ENCODE peak calls at places on chromosome 2, in six cellular contexts. E is AG04450, Z is WTC11, N is choroid plexus epithelial cell, F is brain microvascular endothelial cell, S is endothelial cell. D is an unnamed sample.

GRCh38 chr2:112750560-112750843 is 13.9 kb downstream of the CKAP2L start:
- DNase-seq in E (no peak), Z (no peak), N (peak; percentile 43), F (peak; percentile 43), S (no peak), D (no peak)

GRCh38 chr2:234989183-234989701 is 37.4 kb downstream of the SH3BP4 start:
- DNase-seq in E (no peak), Z (no peak), N (no peak), F (no peak), S (no peak), D (no peak)

GRCh38 chr2:205680067-205680466 is 2.2 kb upstream of the NRP2 start:
- DNase-seq in E (peak; percentile 78), Z (peak; percentile 77), N (peak; percentile 97), F (peak; percentile 91), S (peak; percentile 76), D (peak; percentile 47)

GRCh38 chr2:120565095-120565460 is 170.6 kb upstream of the GLI2 start:
- DNase-seq in E (no peak), Z (no peak), N (no peak), F (no peak), S (no peak), D (no peak)

GRCh38 chr2:11498543-11499034 is 32.6 kb upstream of the E2F6 start:
- DNase-seq in E (no peak), Z (no peak), N (no peak), F (no peak), S (no peak), D (no peak)

GRCh38 chr2:102094917-102095316 is 47.6 kb upstream of the IL1R1 start:
- DNase-seq in E (peak; percentile 90), Z (no peak), N (peak; percentile 95), F (peak; percentile 96), S (no peak), D (no peak)

GRCh38 chr2:65491381-65491903 is 59.0 kb upstream of the SPRED2 start:
- DNase-seq in E (no peak), Z (no peak), N (peak; percentile 52), F (peak; percentile 46), S (no peak), D (no peak)

GRCh38 chr2:117272975-117273671 is 541.4 kb upstream of the DDX18 start:
- DNase-seq in E (no peak), Z (no peak), N (peak; percentile 0), F (no peak), S (peak; percentile 9), D (no peak)

GRCh38 chr2:28300921-28301341 is 91.7 kb upstream of the FOSL2 start:
- DNase-seq in E (peak; percentile 95), Z (no peak), N (peak; percentile 97), F (no peak), S (no peak), D (no peak)

GRCh38 chr2:187994464-187995331 is 297.0 kb upstream of the GULP1 start:
- DNase-seq in E (no peak), Z (no peak), N (peak; percentile 18), F (peak; percentile 32), S (no peak), D (no peak)

GRCh38 chr2:76247006-76247405 is 536.3 kb upstream of the GCFC2 start:
- DNase-seq in E (no peak), Z (no peak), N (no peak), F (no peak), S (no peak), D (no peak)

GRCh38 chr2:128269358-128270305 is 49.0 kb downstream of the HS6ST1 start:
- DNase-seq in E (no peak), Z (no peak), N (no peak), F (no peak), S (no peak), D (no peak)

GRCh38 chr2:9420495-9420894 is 2.8 kb downstream of the ITGB1BP1 start:
- DNase-seq in E (no peak), Z (no peak), N (no peak), F (no peak), S (no peak), D (no peak)

GRCh38 chr2:215405722-215406581 is 29.9 kb downstream of the FN1 start:
- DNase-seq in E (no peak), Z (no peak), N (no peak), F (peak; percentile 44), S (no peak), D (no peak)

GRCh38 chr2:152585830-152586484 is 131.3 kb downstream of the PRPF40A start:
- DNase-seq in E (peak; percentile 80), Z (no peak), N (peak; percentile 94), F (peak; percentile 86), S (no peak), D (no peak)

GRCh38 chr2:176483901-176484568 is 214.8 kb downstream of the MTX2 start:
- DNase-seq in E (no peak), Z (no peak), N (no peak), F (no peak), S (no peak), D (no peak)

DNA sequence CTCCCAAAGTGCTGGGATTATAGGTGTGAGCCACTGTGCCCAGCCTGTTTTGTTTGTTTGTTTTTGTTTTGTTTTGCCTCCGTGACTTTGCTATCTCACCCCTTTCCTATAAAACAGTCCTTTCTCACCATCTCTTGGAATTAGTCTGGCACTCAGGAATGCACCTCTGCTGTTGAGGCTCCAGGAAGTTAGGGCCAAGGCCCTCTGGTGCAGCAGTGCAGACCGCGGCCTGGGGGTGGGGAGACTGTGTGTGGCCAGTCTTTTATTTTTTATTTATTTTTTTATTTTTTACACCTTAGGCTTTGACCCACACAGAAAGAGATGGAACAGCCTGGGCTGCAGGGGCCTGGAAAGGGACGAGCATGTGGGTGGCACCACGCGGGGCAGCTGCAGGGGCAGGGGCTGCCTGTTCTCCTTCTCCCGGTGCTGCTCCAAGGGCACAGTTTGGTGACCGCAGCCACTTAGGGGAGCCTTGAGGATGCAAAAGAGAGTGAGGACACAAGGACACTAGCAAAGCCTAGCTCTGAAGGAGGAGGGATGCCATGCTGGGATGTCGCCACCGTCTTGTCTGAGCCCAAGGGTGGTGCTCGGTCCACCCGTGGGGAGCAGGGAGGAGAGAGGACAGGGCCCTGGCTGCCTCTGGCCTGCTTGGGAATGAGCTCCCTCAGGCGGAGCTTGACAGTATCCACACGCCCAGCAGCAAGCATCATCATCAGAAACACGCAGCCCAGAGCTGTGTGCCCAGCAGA is 19.4 kb upstream of the ALPI start:
- DNase-seq in E (no peak), Z (no peak), N (no peak), F (no peak), S (no peak), D (no peak)
- TF ChIP-seq CTCF in E (no peak), Z (no peak), N (no peak), F (no peak), S (no peak), D (no peak)

GRCh38 chr2:160614391-160614790 is 120.8 kb upstream of the RBMS1 start:
- DNase-seq in E (no peak), Z (no peak), N (peak; percentile 14), F (no peak), S (no peak), D (no peak)

GRCh38 chr2:160612266-160612864 is 118.8 kb upstream of the RBMS1 start:
- DNase-seq in E (no peak), Z (no peak), N (peak; percentile 11), F (no peak), S (no peak), D (no peak)

GRCh38 chr2:160613466-160614153 is 120.0 kb upstream of the RBMS1 start:
- DNase-seq in E (peak; percentile 27), Z (no peak), N (peak; percentile 75), F (peak; percentile 61), S (no peak), D (no peak)

GRCh38 chr2:160615706-160616105 is 122.1 kb upstream of the RBMS1 start:
- DNase-seq in E (no peak), Z (no peak), N (peak; percentile 16), F (no peak), S (no peak), D (no peak)

GRCh38 chr2:160616149-160616548 is 122.5 kb upstream of the RBMS1 start:
- DNase-seq in E (no peak), Z (no peak), N (no peak), F (no peak), S (no peak), D (no peak)
- TF ChIP-seq CTCF in E (no peak), Z (no peak), N (no peak), F (no peak), S (no peak), D (no peak)

GRCh38 chr2:223779877-223780276 is 57.5 kb downstream of the AP1S3 start:
- DNase-seq in E (no peak), Z (peak; percentile 64), N (peak; percentile 65), F (peak; percentile 55), S (peak; percentile 20), D (no peak)
- TF ChIP-seq CTCF in E (peak; percentile 30), Z (peak; percentile 40), N (peak; percentile 54), F (peak; percentile 58), S (peak; percentile 56), D (peak; percentile 45)

DNA sequence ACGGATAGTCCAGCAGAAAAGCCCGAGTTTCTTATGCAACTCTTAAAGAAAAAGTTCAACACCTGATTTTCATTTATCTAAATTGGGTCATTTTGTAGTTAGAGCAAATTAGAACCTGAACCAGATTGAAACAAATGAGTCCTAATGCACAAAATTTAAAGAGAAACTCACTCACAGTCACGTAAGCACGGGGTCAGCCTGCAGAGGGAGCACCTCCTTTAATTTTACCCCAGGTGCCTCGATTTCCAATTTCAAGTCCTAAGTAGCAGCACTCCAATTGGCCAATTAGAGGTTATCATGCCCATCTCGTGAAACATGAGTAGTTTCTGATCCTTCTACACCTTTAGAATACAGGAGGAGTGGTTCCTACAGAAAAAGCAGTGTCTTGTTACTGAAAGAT is 1929.7 kb upstream of the LRRTM1 start:
- DNase-seq in E (no peak), Z (no peak), N (no peak), F (no peak), S (no peak), D (no peak)
- TF ChIP-seq CTCF in E (no peak), Z (no peak), N (peak; percentile 3), F (no peak), S (peak; percentile 25), D (no peak)

GRCh38 chr2:157601807-157602206 is 26.9 kb downstream of the ACVR1C start:
- DNase-seq in E (no peak), Z (no peak), N (no peak), F (no peak), S (no peak), D (no peak)

GRCh38 chr2:157593411-157593810 is 35.3 kb downstream of the ACVR1C start:
- DNase-seq in E (no peak), Z (no peak), N (no peak), F (no peak), S (no peak), D (no peak)

GRCh38 chr2:157592374-157592773 is 36.3 kb downstream of the ACVR1C start:
- DNase-seq in E (no peak), Z (no peak), N (no peak), F (no peak), S (no peak), D (no peak)

GRCh38 chr2:157592983-157593382 is 35.7 kb downstream of the ACVR1C start:
- DNase-seq in E (no peak), Z (no peak), N (peak; percentile 35), F (peak; percentile 12), S (no peak), D (no peak)

DNA sequence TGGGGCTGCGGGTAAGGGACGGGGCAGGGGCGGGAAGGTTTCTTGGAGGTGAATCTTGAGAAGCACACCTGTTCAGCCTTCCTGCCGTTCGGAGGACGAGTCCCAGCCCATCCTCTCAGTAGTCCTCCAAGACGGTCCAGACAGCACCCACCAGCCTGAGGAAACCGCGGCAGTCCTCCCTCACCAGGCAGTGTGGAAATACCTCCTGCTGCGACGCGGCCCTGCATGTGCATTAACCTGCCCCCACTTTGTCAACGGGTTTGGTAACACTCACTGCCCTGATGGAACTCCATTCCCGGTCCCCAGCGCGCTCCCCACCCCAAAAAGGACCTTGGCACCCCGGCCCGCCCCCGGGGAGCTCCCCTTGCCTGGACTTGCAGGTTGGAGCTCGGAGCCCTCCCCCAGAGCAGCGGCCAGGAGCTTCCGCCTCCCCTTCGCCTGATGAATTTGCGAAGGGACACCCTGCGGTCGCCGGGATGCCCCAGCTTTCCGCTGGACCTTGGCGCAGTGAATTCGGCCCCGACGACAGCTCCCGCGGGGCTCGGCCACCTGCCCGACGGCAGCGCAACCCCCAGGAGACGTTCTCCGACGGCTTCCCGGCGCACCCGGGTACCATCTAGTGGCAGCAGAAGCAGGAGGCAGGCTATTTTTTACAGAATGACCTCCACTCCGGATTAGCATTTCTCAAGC is 31.5 kb downstream of the ACVR1C start:
- DNase-seq in E (no peak), Z (peak; percentile 86), N (peak; percentile 29), F (peak; percentile 14), S (peak; percentile 59), D (peak; percentile 16)
- TF ChIP-seq CTCF in E (peak; percentile 45), Z (peak; percentile 47), N (peak; percentile 63), F (peak; percentile 80), S (no peak), D (peak; percentile 65)